ENCODE peak calls at places on chromosomes 2 and 18, in nine cellular contexts. Q is Calu3, X is mucosa of descending colon, L is endothelial cell, U is thyroid gland, B is GM12864, I is cardiac muscle cell, P is breast epithelium, K is MCF 10A. Z is an unnamed sample.

GRCh38 chr2:19902272-19902730 is 518 bp upstream of the TTC32 start:
- DNase-seq in Q (no peak), K (no peak), X (no peak), I (no peak), L (no peak), U (no peak), B (no peak), P (no peak), Z (no peak)

GRCh38 chr18:45412577-45412976 is 202.7 kb upstream of the SLC14A2 start:
- DNase-seq in L (no peak), K (peak), Q (no peak), B (no peak), U (no peak), P (no peak), X (no peak), I (no peak), Z (no peak)

GRCh38 chr2:124970065-124970464 is 945.0 kb downstream of the CNTNAP5 start:
- DNase-seq in B (no peak), I (no peak), X (no peak), P (no peak), U (no peak), L (no peak), Q (no peak), K (no peak), Z (no peak)

GRCh38 chr18:68721681-68722583 is 7.0 kb upstream of the TMX3 start:
- DNase-seq in L (no peak), Q (no peak), I (peak), U (no peak), X (no peak), K (no peak), P (no peak), B (peak), Z (peak)

GRCh38 chr2:231795525-231796327 is 9.5 kb downstream of the COPS7B start:
- DNase-seq in U (peak), I (peak), X (no peak), L (no peak), P (peak), K (peak), B (no peak), Q (peak), Z (no peak)

GRCh38 chr2:207498427-207498826 is 31.3 kb upstream of the CREB1 start:
- DNase-seq in P (no peak), K (no peak), B (no peak), L (no peak), I (no peak), X (no peak), U (no peak), Q (no peak), Z (no peak)

GRCh38 chr2:156434461-156435291 is 1.5 kb upstream of the GPD2 start:
- DNase-seq in I (peak), L (no peak), X (no peak), P (no peak), U (peak), B (no peak), K (no peak), Q (no peak), Z (peak)

GRCh38 chr18:76450912-76451421 is 44.1 kb downstream of the ZNF516 start:
- DNase-seq in B (no peak), L (peak), X (no peak), Q (peak), U (peak), K (peak), P (peak), I (peak), Z (peak)

GRCh38 chr2:105344704-105345345 is 7.5 kb downstream of the C2orf49 start:
- DNase-seq in B (no peak), K (peak), X (no peak), Q (no peak), L (no peak), P (no peak), I (peak), U (no peak), Z (no peak)

GRCh38 chr2:73896362-73897239 is 3.8 kb downstream of the ACTG2 start:
- DNase-seq in X (no peak), B (no peak), I (peak), U (no peak), Q (no peak), L (no peak), P (peak), K (no peak), Z (peak)

GRCh38 chr2:229805559-229805958 is 91.2 kb upstream of the DNER start:
- DNase-seq in U (no peak), I (no peak), P (no peak), X (no peak), B (no peak), L (no peak), K (no peak), Q (no peak), Z (no peak)

DNA sequence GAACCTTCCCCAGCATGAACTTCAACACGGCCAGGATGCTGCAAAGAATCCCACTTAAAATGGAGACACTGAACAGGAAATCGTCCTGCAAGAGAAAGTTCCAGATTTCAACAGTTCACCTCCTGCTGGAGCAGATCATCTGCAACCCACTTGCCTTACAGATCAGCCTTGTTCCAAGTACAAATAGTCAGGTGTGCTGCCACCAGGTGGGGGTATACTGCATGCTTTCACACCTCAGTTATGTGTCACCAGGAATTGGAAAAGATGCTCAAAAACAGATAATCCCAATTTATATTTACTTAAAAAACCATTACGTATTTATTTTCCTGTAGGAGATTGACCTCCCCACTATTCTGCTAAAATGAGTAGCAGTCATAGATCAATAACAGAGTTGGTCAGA is 212.3 kb downstream of the MGAT5 start:
- DNase-seq in I (peak), P (no peak), L (peak), B (peak), U (no peak), K (peak), X (no peak), Q (peak), Z (peak)
- TF ChIP-seq CTCF in I (no peak), P (no peak), L (peak), B (peak), U (no peak), K (peak), X (no peak), Q (no peak), Z (peak)

GRCh38 chr2:43218221-43218549 is 8.2 kb downstream of the ZFP36L2 start:
- DNase-seq in U (peak), L (no peak), P (no peak), I (no peak), B (no peak), X (no peak), Q (no peak), K (no peak), Z (no peak)
- TF ChIP-seq CTCF in U (peak), L (no peak), P (no peak), I (no peak), B (no peak), X (no peak), Q (no peak), K (no peak), Z (no peak)

GRCh38 chr2:35343135-35343534 is 1012.4 kb upstream of the CRIM1 start:
- DNase-seq in B (no peak), U (no peak), K (peak), Q (no peak), X (no peak), I (no peak), P (no peak), L (no peak), Z (no peak)
- TF ChIP-seq CTCF in B (peak), U (no peak), K (peak), Q (no peak), X (no peak), I (no peak), P (no peak), L (no peak), Z (peak)

DNA sequence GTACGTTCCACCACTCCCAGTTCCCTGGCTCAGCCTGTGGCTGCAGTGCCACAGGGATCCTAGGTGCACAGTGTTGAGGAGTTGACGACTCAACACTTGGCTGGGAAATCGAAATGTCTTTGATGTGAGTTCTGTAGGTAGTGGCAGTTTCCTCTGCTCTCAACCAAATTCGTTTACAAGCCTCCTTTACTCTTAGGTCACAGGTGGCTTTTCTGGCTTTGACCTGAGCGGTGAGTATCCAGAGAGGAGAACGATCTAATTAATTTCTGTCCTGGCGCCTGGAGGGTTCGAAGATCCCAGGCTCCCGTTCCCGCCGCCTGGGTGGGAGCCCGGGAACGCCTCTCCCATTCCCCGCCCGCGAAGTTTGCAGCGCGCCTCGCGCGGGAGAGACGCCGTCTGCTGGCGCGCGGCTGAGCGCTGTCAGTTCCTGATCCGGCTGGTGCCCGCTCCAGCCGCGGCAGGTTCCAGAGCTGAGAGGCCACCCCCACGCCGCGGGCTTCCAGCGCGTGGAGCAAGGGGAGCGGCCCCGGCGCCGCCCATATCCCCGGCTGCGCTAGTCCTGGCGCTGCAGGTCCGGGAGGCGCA is at the start of gene LAMA3:
- DNase-seq in L (peak), U (peak), P (peak), B (no peak), Q (peak), X (peak), K (peak), I (peak), Z (no peak)
- TF ChIP-seq CTCF in L (no peak), U (no peak), P (no peak), B (no peak), Q (no peak), X (no peak), K (peak), I (peak), Z (no peak)

GRCh38 chr2:235670974-235671787 is 177.3 kb downstream of the AGAP1 start:
- DNase-seq in P (no peak), K (no peak), X (no peak), Q (peak), U (no peak), B (no peak), L (no peak), I (no peak), Z (no peak)
- TF ChIP-seq CTCF in P (no peak), K (no peak), X (no peak), Q (no peak), U (no peak), B (no peak), L (no peak), I (no peak), Z (no peak)

DNA sequence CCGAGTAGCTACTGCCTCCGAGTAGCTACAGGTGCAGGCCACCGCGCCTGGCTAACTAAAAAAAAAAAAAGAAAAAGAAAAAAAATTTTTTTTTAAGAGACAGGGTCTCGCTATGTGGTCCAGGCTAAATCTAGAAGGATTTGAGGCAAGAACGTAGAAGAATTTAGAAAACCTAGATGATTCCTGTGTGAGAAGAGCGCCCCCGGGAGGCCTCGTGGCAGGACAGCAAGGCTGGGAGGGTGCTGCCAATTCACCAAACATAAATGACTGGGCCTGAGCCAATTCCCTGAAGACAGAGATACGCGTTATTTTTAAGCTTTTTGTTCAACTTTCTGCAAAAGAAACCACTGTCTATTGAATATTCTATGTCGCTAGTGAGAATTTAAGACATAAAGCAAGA is 90.1 kb upstream of the TGFA start:
- DNase-seq in U (no peak), B (no peak), L (peak), Q (peak), X (no peak), K (peak), I (peak), P (no peak), Z (peak)
- TF ChIP-seq CTCF in U (peak), B (peak), L (peak), Q (no peak), X (peak), K (peak), I (peak), P (no peak), Z (no peak)

GRCh38 chr2:9820020-9820973 is 23.0 kb upstream of the TAF1B start:
- DNase-seq in K (peak), I (peak), Q (peak), X (no peak), B (no peak), P (no peak), L (no peak), U (no peak), Z (no peak)

GRCh38 chr2:9819551-9819950 is 23.7 kb upstream of the TAF1B start:
- DNase-seq in X (no peak), K (no peak), Q (no peak), U (no peak), B (no peak), I (no peak), P (no peak), L (no peak), Z (no peak)

GRCh38 chr2:9824956-9825720 is 18.1 kb upstream of the TAF1B start:
- DNase-seq in L (no peak), K (no peak), X (no peak), U (no peak), I (no peak), P (no peak), Q (no peak), B (no peak), Z (no peak)

GRCh38 chr2:9824441-9824840 is 18.8 kb upstream of the TAF1B start:
- DNase-seq in I (no peak), U (no peak), L (no peak), B (no peak), P (no peak), X (no peak), Q (no peak), K (no peak), Z (no peak)

GRCh38 chr2:9821805-9822445 is 21.3 kb upstream of the TAF1B start:
- DNase-seq in B (no peak), I (no peak), U (no peak), L (no peak), Q (no peak), P (no peak), X (no peak), K (no peak), Z (no peak)
- TF ChIP-seq CTCF in B (no peak), I (no peak), U (no peak), L (no peak), Q (no peak), P (no peak), X (no peak), K (no peak), Z (no peak)

DNA sequence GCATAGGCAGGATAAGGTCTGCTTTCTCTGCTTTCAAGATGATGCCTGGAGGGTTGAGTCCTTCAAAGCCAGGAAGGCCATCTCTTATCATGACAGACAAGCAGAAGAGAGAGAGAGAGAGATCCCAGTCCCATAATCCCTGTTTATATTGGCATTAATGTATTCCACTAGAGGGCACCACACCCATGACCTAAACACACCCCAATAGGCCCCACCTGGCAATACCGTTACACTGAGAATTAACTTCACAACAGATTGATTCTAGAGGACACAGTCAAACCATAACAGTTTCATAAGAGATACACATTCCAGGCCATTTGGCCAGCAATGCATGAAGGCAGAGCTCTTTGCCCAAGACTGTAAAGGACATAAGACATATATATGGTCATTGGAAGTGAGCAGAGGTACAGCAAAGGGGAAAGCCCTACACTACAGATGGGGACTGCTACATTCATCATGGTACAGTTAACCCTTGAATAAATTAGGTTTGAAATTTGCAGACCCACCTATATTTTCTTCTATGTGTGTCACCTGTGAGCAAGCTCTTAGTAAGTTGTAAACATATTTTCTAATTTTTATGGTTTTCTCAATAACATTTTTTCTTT is 1516.1 kb downstream of the RPIA start:
- DNase-seq in I (peak), P (no peak), Q (peak), B (no peak), X (no peak), L (no peak), K (no peak), U (no peak), Z (peak)
- TF ChIP-seq CTCF in I (peak), P (no peak), Q (no peak), B (peak), X (no peak), L (no peak), K (no peak), U (no peak), Z (peak)

Z was measured in GM13976.